ENCODE peak calls at places on chromosomes 5 and 9, in five cellular contexts. O is H4; W is bronchial epithelial cell; J is stimulated activated naive CD4-positive, alpha-beta T cell treated with Interleukin-2 at 50 U/mL for 16 hours; Q is cardiac fibroblast. A is an unnamed sample.

GRCh38 chr5:116237917-116238502 is 153.2 kb downstream of the COMMD10 start:
- DNase-seq in W (peak; percentile 9), Q (peak; percentile 1), O (peak; percentile 20), J (no peak), A (peak; percentile 22)

GRCh38 chr5:115194671-115195070 is 25.0 kb upstream of the TRIM36 start:
- DNase-seq in O (no peak), J (no peak), Q (peak; percentile 17), W (no peak), A (no peak)

GRCh38 chr9:136095495-136096058 is 488 bp upstream of the NACC2 start:
- DNase-seq in W (no peak), Q (peak; percentile 44), J (no peak), O (no peak), A (peak; percentile 25)

GRCh38 chr9:80410106-80410505 is 838.3 kb downstream of the TLE4 start:
- DNase-seq in W (no peak), J (no peak), Q (peak; percentile 1), O (no peak), A (no peak)

GRCh38 chr9:2955616-2956015 is 111.7 kb upstream of the PUM3 start:
- DNase-seq in J (no peak), O (no peak), Q (peak; percentile 2), W (no peak), A (no peak)

GRCh38 chr9:2859776-2860379 is 16.0 kb upstream of the PUM3 start:
- DNase-seq in Q (peak; percentile 75), O (peak; percentile 48), J (peak; percentile 37), W (peak; percentile 57), A (peak; percentile 65)

GRCh38 chr5:158483202-158483870 is 616.4 kb downstream of the EBF1 start:
- DNase-seq in O (no peak), W (peak; percentile 2), J (no peak), Q (no peak), A (peak; percentile 25)

GRCh38 chr5:92944903-92945629 is 636.0 kb downstream of the NR2F1-AS1 start:
- DNase-seq in O (peak; percentile 12), Q (peak; percentile 85), W (peak; percentile 4), J (no peak), A (peak; percentile 92)

GRCh38 chr9:98570055-98570454 is 138.7 kb downstream of the GABBR2 start:
- DNase-seq in J (no peak), O (no peak), Q (no peak), W (no peak), A (no peak)

GRCh38 chr9:130159814-130160670 is 12.2 kb upstream of the NCS1 start:
- DNase-seq in Q (no peak), W (no peak), J (no peak), O (no peak), A (no peak)

GRCh38 chr5:151095341-151096000 is 14.6 kb upstream of the TNIP1 start:
- DNase-seq in O (no peak), Q (peak; percentile 65), J (no peak), W (no peak), A (no peak)

A was measured in PC-3.